ENCODE peak calls at places on chromosome 4, in seven cellular contexts. D, B, I, F, Q, C and Y are unnamed samples.

GRCh38 chr4:75924309-75924708 is 16.5 kb downstream of the NAAA start:
- DNase-seq in D (no peak), B (no peak), I (no peak), F (no peak), Q (no peak), C (no peak), Y (no peak)

GRCh38 chr4:20085156-20085555 is 166.5 kb upstream of the SLIT2 start:
- DNase-seq in D (no peak), B (no peak), I (no peak), F (no peak), Q (no peak), C (no peak), Y (no peak)

GRCh38 chr4:159677521-159677920 is 574.6 kb downstream of the RAPGEF2 start:
- DNase-seq in D (no peak), B (no peak), I (no peak), F (no peak), Q (no peak), C (no peak), Y (no peak)

GRCh38 chr4:159071178-159071968 is 31.5 kb upstream of the RAPGEF2 start:
- DNase-seq in D (no peak), B (no peak), I (no peak), F (no peak), Q (no peak), C (no peak), Y (no peak)

GRCh38 chr4:3519468-3520264 is 12.6 kb downstream of the LRPAP1 start:
- DNase-seq in D (no peak), B (no peak), I (peak), F (no peak), Q (no peak), C (no peak), Y (peak)

GRCh38 chr4:7625073-7625472 is 190.3 kb upstream of the PSAPL1 start:
- DNase-seq in D (no peak), B (no peak), I (no peak), F (no peak), Q (no peak), C (no peak), Y (no peak)

GRCh38 chr4:98627883-98628282 is 30.5 kb downstream of the TSPAN5 start:
- DNase-seq in D (no peak), B (no peak), I (no peak), F (no peak), Q (no peak), C (no peak), Y (no peak)

GRCh38 chr4:109026588-109026987 is 263.7 kb upstream of the ETNPPL start:
- DNase-seq in D (no peak), B (no peak), I (no peak), F (no peak), Q (no peak), C (no peak), Y (no peak)

GRCh38 chr4:148443550-148444295 is 1.5 kb upstream of the NR3C2 start:
- DNase-seq in D (peak), B (peak), I (peak), F (peak), Q (peak), C (peak), Y (peak)

GRCh38 chr4:189046642-189047041 is 894.0 kb upstream of the FRG1 start:
- DNase-seq in D (no peak), B (no peak), I (no peak), F (no peak), Q (no peak), C (no peak), Y (no peak)

GRCh38 chr4:6575503-6576240 is 683 bp downstream of the MAN2B2 start:
- DNase-seq in D (no peak), B (no peak), I (no peak), F (no peak), Q (no peak), C (no peak), Y (no peak)

GRCh38 chr4:111952708-111953107 is 192.5 kb upstream of the FAM241A start:
- DNase-seq in D (no peak), B (no peak), I (no peak), F (no peak), Q (no peak), C (no peak), Y (no peak)

GRCh38 chr4:48329976-48330375 is 11.4 kb upstream of the SLAIN2 start:
- DNase-seq in D (no peak), B (no peak), I (no peak), F (no peak), Q (no peak), C (no peak), Y (no peak)

GRCh38 chr4:54517793-54518444 is 139.8 kb upstream of the KIT start:
- DNase-seq in D (no peak), B (no peak), I (no peak), F (no peak), Q (no peak), C (no peak), Y (no peak)

GRCh38 chr4:1048781-1049590 is 37.6 kb downstream of the FGFRL1 start:
- DNase-seq in D (peak), B (no peak), I (peak), F (no peak), Q (no peak), C (no peak), Y (no peak)

GRCh38 chr4:8522160-8523120 is 57.8 kb upstream of the GPR78 start:
- DNase-seq in D (no peak), B (no peak), I (no peak), F (no peak), Q (no peak), C (no peak), Y (peak)

GRCh38 chr4:110618091-110619000 is 4.5 kb downstream of the PITX2 start:
- DNase-seq in D (no peak), B (no peak), I (no peak), F (no peak), Q (no peak), C (no peak), Y (no peak)

GRCh38 chr4:133148690-133149363 is at the start of gene PCDH10:
- DNase-seq in D (peak), B (peak), I (peak), F (no peak), Q (no peak), C (peak), Y (peak)

GRCh38 chr4:176939445-176939844 is 146.7 kb upstream of the VEGFC start:
- DNase-seq in D (no peak), B (no peak), I (no peak), F (no peak), Q (no peak), C (no peak), Y (no peak)

GRCh38 chr4:86831262-86832090 is 17.7 kb downstream of the SLC10A6 start:
- DNase-seq in D (no peak), B (no peak), I (peak), F (no peak), Q (no peak), C (no peak), Y (no peak)

GRCh38 chr4:88533937-88534750 is 10.6 kb upstream of the PYURF start:
- DNase-seq in D (no peak), B (no peak), I (no peak), F (no peak), Q (no peak), C (no peak), Y (no peak)

GRCh38 chr4:173494013-173494970 is 35.7 kb downstream of the HAND2 start:
- DNase-seq in D (peak), B (peak), I (peak), F (peak), Q (peak), C (peak), Y (no peak)

GRCh38 chr4:26048378-26048882 is 134.4 kb downstream of the SMIM20 start:
- DNase-seq in D (peak), B (no peak), I (no peak), F (no peak), Q (no peak), C (peak), Y (no peak)

GRCh38 chr4:150078996-150079581 is 844 bp downstream of the DCLK2 start:
- DNase-seq in D (peak), B (peak), I (peak), F (peak), Q (no peak), C (peak), Y (peak)

GRCh38 chr4:41538887-41539498 is 1.0 kb downstream of the LIMCH1 start:
- DNase-seq in D (peak), B (no peak), I (no peak), F (no peak), Q (no peak), C (no peak), Y (no peak)

DNA sequence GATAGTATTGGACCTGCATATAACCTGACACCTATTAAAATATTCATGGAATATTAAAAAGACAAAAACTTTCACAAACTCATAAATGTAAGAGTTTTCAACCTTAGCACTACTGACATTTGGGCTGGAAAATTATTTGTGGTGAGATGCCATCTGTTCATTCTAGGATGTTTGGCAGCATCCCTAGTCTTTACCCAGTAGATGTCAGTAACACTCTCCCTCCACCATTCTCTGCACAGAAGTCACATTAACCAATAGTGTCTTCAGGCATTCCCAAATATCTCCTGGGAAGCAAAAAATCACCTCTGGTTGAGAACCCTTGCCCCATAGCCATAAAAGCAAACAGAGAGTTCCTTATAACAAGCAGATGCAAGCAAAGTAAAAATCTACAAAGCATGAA is 41.4 kb upstream of the NDST4 start:
- DNase-seq in D (no peak), B (no peak), I (no peak), F (no peak), Q (no peak), C (no peak), Y (no peak)
- TF ChIP-seq CTCF in D (no peak), B (no peak), I (no peak), F (no peak), Q (no peak), C (no peak), Y (peak)

GRCh38 chr4:77862478-77863216 is at the start of gene MRPL1:
- DNase-seq in D (peak), B (peak), I (peak), F (peak), Q (peak), C (peak), Y (no peak)
- TF ChIP-seq CTCF in D (no peak), B (no peak), I (no peak), F (no peak), Q (no peak), C (peak), Y (peak)

GRCh38 chr4:73259552-73260140 is 1.0 kb upstream of the ANKRD17 start:
- DNase-seq in D (no peak), B (no peak), I (no peak), F (no peak), Q (no peak), C (no peak), Y (no peak)

GRCh38 chr4:73257242-73257994 is 1.2 kb downstream of the ANKRD17 start:
- DNase-seq in D (peak), B (peak), I (peak), F (peak), Q (peak), C (peak), Y (no peak)

GRCh38 chr4:73257995-73258667 is 467 bp downstream of the ANKRD17 start:
- DNase-seq in D (no peak), B (no peak), I (no peak), F (peak), Q (no peak), C (peak), Y (no peak)

DNA sequence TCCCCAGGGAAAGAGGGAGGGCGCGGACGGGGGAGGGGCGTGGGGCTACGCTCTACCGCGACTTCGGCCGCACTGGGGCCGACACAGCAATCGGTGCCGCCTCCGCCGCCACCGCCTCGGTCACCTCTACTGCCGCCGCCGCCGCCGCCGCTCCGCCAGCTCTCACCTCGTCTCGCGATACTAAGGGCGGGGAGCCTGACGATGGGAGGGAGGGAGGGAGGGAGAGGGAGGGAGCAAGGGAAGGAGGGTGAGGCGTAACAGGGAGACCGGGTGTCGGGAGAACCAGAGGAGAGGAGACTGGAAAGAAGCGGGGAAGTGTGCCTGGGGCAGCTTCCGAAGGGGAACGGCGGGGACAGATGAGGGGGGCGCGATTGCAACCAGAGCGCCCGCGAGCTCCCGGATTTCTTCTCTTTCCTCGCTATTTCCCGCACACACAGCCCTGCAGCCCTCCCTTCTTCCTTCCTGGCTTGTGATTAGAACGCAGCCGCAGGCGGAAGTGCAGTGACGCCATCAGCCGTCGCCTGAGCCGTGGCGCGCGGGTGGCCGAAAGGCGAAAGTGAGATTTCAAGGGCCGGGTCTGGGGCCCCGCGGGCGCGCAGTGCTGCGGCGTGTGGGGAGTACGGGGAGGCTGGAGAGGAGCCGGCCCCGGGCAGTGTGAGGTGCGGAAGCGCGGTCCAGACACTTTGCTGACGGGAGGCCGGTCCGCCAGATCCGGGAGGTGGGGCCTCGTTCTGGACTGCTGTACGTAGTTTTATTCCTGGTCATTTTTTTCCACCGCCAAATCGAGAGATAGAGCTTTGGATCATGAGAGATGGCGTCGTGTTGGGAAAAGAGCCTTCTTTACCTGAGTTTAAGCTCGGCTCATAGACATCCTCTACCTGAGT is at the start of gene ANKRD17:
- DNase-seq in D (peak), B (peak), I (peak), F (peak), Q (peak), C (peak), Y (peak)
- TF ChIP-seq CTCF in D (peak), B (no peak), I (peak), F (no peak), Q (peak), C (peak), Y (peak)

DNA sequence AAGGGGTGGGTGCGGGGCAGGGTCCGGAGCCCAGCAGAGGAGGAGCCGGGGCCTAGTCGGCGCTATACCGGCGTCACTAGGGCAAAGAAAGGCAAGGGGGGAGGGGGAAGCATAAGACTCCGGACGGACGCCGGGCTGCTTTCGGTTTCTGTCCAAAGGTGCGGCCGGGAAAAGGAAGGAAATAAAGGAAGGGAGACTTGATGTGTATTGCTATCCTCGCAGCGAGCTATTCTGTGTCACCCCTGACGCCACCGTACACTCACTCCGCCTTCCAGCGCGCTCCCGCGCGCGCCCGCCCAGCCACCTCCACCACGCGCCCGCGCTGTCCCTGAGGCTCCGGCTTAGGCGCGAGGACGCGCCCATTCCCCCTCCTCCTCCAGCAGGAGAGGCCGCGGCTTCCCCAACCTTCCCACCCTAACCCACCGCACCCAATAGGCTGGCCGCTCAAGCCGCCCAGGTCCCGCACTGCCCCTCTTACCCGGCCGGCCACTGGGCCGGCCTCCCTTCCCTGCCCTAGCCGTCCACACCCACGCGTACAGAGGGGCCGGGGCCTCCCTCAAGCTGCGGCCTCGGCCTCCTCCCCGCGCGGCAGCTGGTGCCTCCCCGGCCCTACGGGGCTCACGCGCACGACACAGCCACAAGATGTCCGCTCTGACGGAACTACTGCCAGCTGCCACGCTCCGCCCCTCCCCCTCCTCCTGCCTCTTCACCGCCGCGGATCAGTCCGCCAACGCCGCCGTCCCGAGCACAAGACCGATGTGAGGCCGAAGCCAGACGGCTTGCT is at the start of gene UBE2D3:
- DNase-seq in D (peak), B (peak), I (peak), F (peak), Q (peak), C (peak), Y (peak)
- TF ChIP-seq CTCF in D (peak), B (no peak), I (peak), F (no peak), Q (no peak), C (peak), Y (peak)

DNA sequence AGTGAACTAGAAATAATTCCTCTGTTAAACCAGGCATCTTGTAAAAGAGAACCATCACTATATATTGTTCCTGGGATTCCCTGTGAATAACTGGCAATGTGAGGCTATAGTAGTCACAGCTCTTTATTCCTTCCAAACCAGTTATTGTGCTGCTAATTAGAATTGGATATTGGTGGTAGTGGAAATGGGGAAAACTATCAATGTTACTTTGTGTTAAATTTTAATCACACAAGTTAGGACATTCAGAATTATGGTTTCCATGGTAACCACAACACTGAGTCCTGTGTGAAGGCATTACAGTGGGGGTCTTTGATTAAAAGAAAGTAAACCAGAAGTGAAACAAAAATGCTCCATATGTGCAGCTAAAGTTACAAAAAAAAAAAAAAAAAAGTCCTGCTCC is 200.3 kb downstream of the ADGRL3 start:
- DNase-seq in D (no peak), B (no peak), I (no peak), F (no peak), Q (no peak), C (no peak), Y (no peak)
- TF ChIP-seq CTCF in D (no peak), B (no peak), I (no peak), F (no peak), Q (no peak), C (no peak), Y (no peak)